ENCODE peak calls at places on chromosomes 12 and 14, in nine cellular contexts. One of them, this sample, is unnamed.

GRCh38 chr14:105309371-105309770 is 5.2 kb upstream of the PACS2 start:
- DNase-seq in endothelial cell: no peak
- DNase-seq in OCI-LY7: no peak
- DNase-seq in HS-5: no peak
- DNase-seq in left ventricle myocardium inferior: no peak
- DNase-seq in nephron progenitor cell: no peak
- DNase-seq in thoracic aorta: no peak
- DNase-seq in cardiac septum: no peak
- DNase-seq in AG20443: no peak
- DNase-seq in this sample: no peak

GRCh38 chr14:61549425-61549824 is 145.9 kb upstream of the HIF1A start:
- DNase-seq in endothelial cell: no peak
- DNase-seq in OCI-LY7: no peak
- DNase-seq in HS-5: no peak
- DNase-seq in left ventricle myocardium inferior: no peak
- DNase-seq in nephron progenitor cell: no peak
- DNase-seq in thoracic aorta: no peak
- DNase-seq in cardiac septum: no peak
- DNase-seq in AG20443: no peak
- DNase-seq in this sample: no peak

GRCh38 chr14:22375321-22375930 is 213.6 kb downstream of the DAD1 start:
- DNase-seq in endothelial cell: peak; percentile 38
- DNase-seq in OCI-LY7: peak; percentile 81
- DNase-seq in HS-5: no peak
- DNase-seq in left ventricle myocardium inferior: no peak
- DNase-seq in nephron progenitor cell: peak; percentile 12
- DNase-seq in thoracic aorta: no peak
- DNase-seq in cardiac septum: no peak
- DNase-seq in AG20443: no peak
- DNase-seq in this sample: no peak

GRCh38 chr12:25718081-25718731 is 165.1 kb upstream of the LMNTD1 start:
- DNase-seq in endothelial cell: no peak
- DNase-seq in OCI-LY7: no peak
- DNase-seq in HS-5: no peak
- DNase-seq in left ventricle myocardium inferior: no peak
- DNase-seq in nephron progenitor cell: no peak
- DNase-seq in thoracic aorta: no peak
- DNase-seq in cardiac septum: no peak
- DNase-seq in AG20443: no peak
- DNase-seq in this sample: no peak

GRCh38 chr12:14854586-14855163 is 11.3 kb upstream of the ART4 start:
- DNase-seq in endothelial cell: no peak
- DNase-seq in OCI-LY7: peak; percentile 64
- DNase-seq in HS-5: no peak
- DNase-seq in left ventricle myocardium inferior: no peak
- DNase-seq in nephron progenitor cell: peak; percentile 19
- DNase-seq in thoracic aorta: no peak
- DNase-seq in cardiac septum: no peak
- DNase-seq in AG20443: peak; percentile 44
- DNase-seq in this sample: no peak

GRCh38 chr14:63499701-63500250 is 43.4 kb downstream of the PPP2R5E start:
- DNase-seq in endothelial cell: no peak
- DNase-seq in OCI-LY7: no peak
- DNase-seq in HS-5: no peak
- DNase-seq in left ventricle myocardium inferior: no peak
- DNase-seq in nephron progenitor cell: no peak
- DNase-seq in thoracic aorta: no peak
- DNase-seq in cardiac septum: no peak
- DNase-seq in AG20443: peak; percentile 53
- DNase-seq in this sample: no peak

GRCh38 chr14:81519200-81519998 is 14.3 kb downstream of the SEL1L start:
- DNase-seq in endothelial cell: peak; percentile 18
- DNase-seq in OCI-LY7: no peak
- DNase-seq in HS-5: no peak
- DNase-seq in left ventricle myocardium inferior: no peak
- DNase-seq in nephron progenitor cell: no peak
- DNase-seq in thoracic aorta: no peak
- DNase-seq in cardiac septum: no peak
- DNase-seq in AG20443: no peak
- DNase-seq in this sample: no peak

GRCh38 chr14:61452452-61452851 is 131.1 kb downstream of the PRKCH start:
- DNase-seq in endothelial cell: no peak
- DNase-seq in OCI-LY7: no peak
- DNase-seq in HS-5: no peak
- DNase-seq in left ventricle myocardium inferior: no peak
- DNase-seq in nephron progenitor cell: no peak
- DNase-seq in thoracic aorta: no peak
- DNase-seq in cardiac septum: no peak
- DNase-seq in AG20443: no peak
- DNase-seq in this sample: no peak